ENCODE peak calls at places on chromosomes 7 and 10, in four cellular contexts. P is CD8-positive, alpha-beta T cell; E is endodermal cell; R is uterus. U is an unnamed sample.

GRCh38 chr10:21517983-21518628 is 7.4 kb downstream of the SKIDA1 start:
- DNase-seq in P (no peak), R (no peak), E (no peak), U (no peak)

GRCh38 chr7:108581655-108582491 is 12.2 kb downstream of the DNAJB9 start:
- DNase-seq in E (peak; percentile 56), P (no peak), R (no peak), U (no peak)

GRCh38 chr7:89607797-89608196 is 546.5 kb upstream of the STEAP1 start:
- DNase-seq in E (no peak), P (peak; percentile 39), R (no peak), U (peak; percentile 6)

GRCh38 chr10:1132584-1132983 is 76.4 kb downstream of the WDR37 start:
- DNase-seq in R (no peak), P (no peak), E (no peak), U (no peak)

GRCh38 chr10:30185916-30186315 is 126.5 kb upstream of the JCAD start:
- DNase-seq in R (no peak), P (no peak), E (no peak), U (no peak)

GRCh38 chr7:96014617-96015016 is 242.3 kb downstream of the DYNC1I1 start:
- DNase-seq in P (no peak), R (no peak), E (no peak), U (no peak)

GRCh38 chr10:73248259-73248724 is 1.2 kb upstream of the DNAJC9 start:
- DNase-seq in E (no peak), P (no peak), R (no peak), U (no peak)

GRCh38 chr7:55912748-55913158 is 25.5 kb downstream of the ZNF713 start:
- DNase-seq in P (no peak), R (no peak), E (no peak), U (no peak)

GRCh38 chr7:158067219-158067930 is 520.2 kb downstream of the PTPRN2 start:
- DNase-seq in E (no peak), P (no peak), R (no peak), U (no peak)

GRCh38 chr7:150335101-150335773 is 6.2 kb downstream of the RARRES2 start:
- DNase-seq in E (peak; percentile 75), R (peak; percentile 50), P (no peak), U (peak; percentile 37)

GRCh38 chr10:64863836-64864235 is 1342.6 kb downstream of the REEP3 start:
- DNase-seq in P (no peak), R (no peak), E (no peak), U (no peak)

GRCh38 chr7:116441534-116441933 is 58.0 kb upstream of the CAV2 start:
- DNase-seq in R (no peak), E (no peak), P (no peak), U (no peak)

GRCh38 chr7:123209786-123210185 is 10.0 kb upstream of the SLC13A1 start:
- DNase-seq in R (no peak), P (no peak), E (no peak), U (no peak)

GRCh38 chr10:50224330-50224952 is 26.9 kb downstream of the ASAH2 start:
- DNase-seq in P (no peak), E (peak; percentile 69), R (no peak), U (peak; percentile 50)

GRCh38 chr10:64067009-64067606 is 545.9 kb downstream of the REEP3 start:
- DNase-seq in P (no peak), R (no peak), E (no peak), U (no peak)

GRCh38 chr7:55152490-55152889 is 133.7 kb downstream of the EGFR start:
- DNase-seq in E (no peak), P (no peak), R (no peak), U (no peak)

GRCh38 chr7:136869006-136869961 is 832 bp downstream of the CHRM2 start:
- DNase-seq in R (no peak), P (no peak), E (peak; percentile 79), U (no peak)

GRCh38 chr10:89837173-89838001 is 136.0 kb downstream of the KIF20B start:
- DNase-seq in E (no peak), P (peak; percentile 33), R (peak; percentile 14), U (no peak)

GRCh38 chr10:100882681-100883321 is 30.0 kb upstream of the SLF2 start:
- DNase-seq in P (no peak), E (peak; percentile 30), R (peak; percentile 52), U (peak; percentile 57)

GRCh38 chr7:103712991-103713778 is 267.2 kb upstream of the SLC26A5 start:
- DNase-seq in P (no peak), R (no peak), E (no peak), U (no peak)

GRCh38 chr7:3712841-3713240 is 411.8 kb downstream of the SDK1 start:
- DNase-seq in R (no peak), P (no peak), E (peak; percentile 49), U (no peak)

GRCh38 chr7:140159487-140159886 is 17.3 kb downstream of the KDM7A start:
- DNase-seq in E (no peak), R (no peak), P (no peak), U (no peak)

GRCh38 chr7:126790763-126791162 is 462.0 kb downstream of the GRM8 start:
- DNase-seq in R (no peak), E (no peak), P (no peak), U (no peak)

GRCh38 chr7:54705436-54705835 is 53.6 kb downstream of the SEC61G start:
- DNase-seq in E (no peak), R (no peak), P (no peak), U (peak; percentile 70)

GRCh38 chr10:71509444-71509843 is 112.7 kb downstream of the CDH23 start:
- DNase-seq in P (no peak), E (no peak), R (no peak), U (no peak)

GRCh38 chr10:112649492-112650152 is 202.6 kb downstream of the VTI1A start:
- DNase-seq in P (no peak), R (no peak), E (no peak), U (no peak)

GRCh38 chr10:93757136-93757535 is 600 bp upstream of the LGI1 start:
- DNase-seq in R (no peak), E (peak; percentile 76), P (no peak), U (no peak)

GRCh38 chr7:20786779-20787651 is at the start of gene SP8:
- DNase-seq in R (no peak), E (peak; percentile 92), P (peak; percentile 16), U (peak; percentile 78)

GRCh38 chr10:1379601-1380000 is 323.4 kb downstream of the WDR37 start:
- DNase-seq in P (no peak), E (peak; percentile 89), R (no peak), U (no peak)

GRCh38 chr7:87797395-87797794 is 78.8 kb downstream of the SLC25A40 start:
- DNase-seq in R (no peak), P (no peak), E (no peak), U (no peak)

GRCh38 chr7:141351175-141351574 is 200.0 kb upstream of the AGK start:
- DNase-seq in R (no peak), E (no peak), P (no peak), U (no peak)

DNA sequence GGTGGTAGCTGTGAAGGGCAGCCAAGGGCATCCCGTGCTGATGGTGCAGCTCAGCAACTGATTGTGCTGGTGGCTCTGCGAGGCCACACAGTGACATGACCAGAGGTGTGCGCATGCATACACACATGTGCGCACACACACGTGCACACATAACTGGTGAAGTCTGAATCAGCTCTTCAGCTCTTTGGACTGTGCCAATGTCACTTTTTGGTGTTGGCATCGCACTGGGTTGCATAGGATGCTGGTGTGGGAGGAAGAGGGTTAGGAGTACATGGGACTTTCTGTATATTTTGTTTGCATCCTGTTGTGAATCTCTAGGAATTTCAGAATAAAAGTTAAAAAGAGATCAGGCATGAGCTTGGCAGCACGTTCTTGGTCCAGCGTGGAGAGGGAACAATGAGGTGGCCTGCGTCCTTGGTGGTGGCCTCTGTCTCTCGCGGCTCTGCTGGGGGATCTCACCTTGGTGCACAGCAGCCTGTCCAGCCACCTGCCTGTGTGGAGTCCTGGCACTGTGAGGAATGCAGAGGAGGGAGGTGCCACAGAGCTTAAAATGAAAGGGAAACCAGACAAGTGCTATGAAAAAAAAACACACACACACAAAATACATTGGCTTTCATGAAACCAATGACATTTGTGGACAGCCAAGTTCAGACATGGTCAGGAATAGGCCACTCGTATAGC is 124.0 kb downstream of the TRRAP start:
- DNase-seq in E (no peak), P (no peak), R (no peak), U (no peak)
- H3K36me3 ChIP-seq in E (peaks cover 81% of the 10 kb centered on the region), P (peaks cover 48% of the 10 kb centered on the region), R (no peaks in the 10 kb centered on the region), U (peaks cover 4% of the 10 kb centered on the region)

GRCh38 chr10:99234739-99235468 is 748 bp downstream of the HPSE2 start:
- DNase-seq in P (no peak), E (peak; percentile 44), R (no peak), U (no peak)

GRCh38 chr10:99235469-99235871 is at the start of gene HPSE2:
- DNase-seq in P (no peak), R (no peak), E (peak; percentile 71), U (no peak)

GRCh38 chr10:99234067-99234738 is 1.4 kb downstream of the HPSE2 start:
- DNase-seq in E (peak; percentile 84), R (peak; percentile 37), P (no peak), U (peak; percentile 42)

GRCh38 chr10:99236627-99237309 is 1.1 kb upstream of the HPSE2 start:
- DNase-seq in R (no peak), P (no peak), E (peak; percentile 75), U (no peak)

DNA sequence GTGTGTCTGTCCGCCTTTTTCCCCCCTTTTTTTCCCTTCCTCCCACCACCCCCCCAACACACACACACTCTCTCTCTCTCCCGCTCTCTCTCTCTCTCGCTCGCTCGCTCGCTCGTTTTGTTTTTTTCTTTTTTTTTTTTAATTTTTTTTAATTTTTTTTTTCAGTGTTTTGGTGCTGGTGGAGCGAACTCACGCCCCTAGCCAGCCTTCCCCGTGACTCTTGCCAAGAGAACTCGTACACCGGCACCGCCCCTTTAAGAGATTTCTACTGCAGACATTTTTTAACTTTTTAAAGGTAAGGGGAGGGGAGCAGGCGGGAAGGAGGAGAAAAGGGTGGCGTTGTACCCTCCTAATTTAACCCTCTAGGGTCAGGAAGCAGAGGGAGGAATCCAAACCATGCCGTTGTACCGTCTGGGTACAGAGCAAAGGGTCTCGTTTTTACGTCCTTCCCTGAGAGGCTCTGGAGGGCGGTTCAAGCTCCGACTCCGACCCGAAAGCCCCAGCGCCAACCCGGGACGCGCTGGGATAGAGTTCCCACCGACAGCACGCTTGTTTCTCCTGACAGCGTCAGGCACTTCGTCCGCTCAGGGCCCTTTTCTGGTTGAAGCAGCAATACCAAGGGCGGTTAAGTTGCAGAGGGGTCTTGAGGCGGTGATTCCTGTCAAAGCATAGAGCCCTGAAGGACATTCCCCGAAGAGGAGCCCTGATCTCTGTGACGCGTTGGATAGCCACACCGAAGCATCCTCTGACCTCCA is 397 bp upstream of the HPSE2 start:
- DNase-seq in E (peak; percentile 83), R (peak; percentile 24), P (no peak), U (no peak)
- H3K4me3 ChIP-seq in E (peak overlapping the region; percentile 83), R (peak overlapping the region; percentile 40), P (no peak overlapping the region), U (no peak overlapping the region)

DNA sequence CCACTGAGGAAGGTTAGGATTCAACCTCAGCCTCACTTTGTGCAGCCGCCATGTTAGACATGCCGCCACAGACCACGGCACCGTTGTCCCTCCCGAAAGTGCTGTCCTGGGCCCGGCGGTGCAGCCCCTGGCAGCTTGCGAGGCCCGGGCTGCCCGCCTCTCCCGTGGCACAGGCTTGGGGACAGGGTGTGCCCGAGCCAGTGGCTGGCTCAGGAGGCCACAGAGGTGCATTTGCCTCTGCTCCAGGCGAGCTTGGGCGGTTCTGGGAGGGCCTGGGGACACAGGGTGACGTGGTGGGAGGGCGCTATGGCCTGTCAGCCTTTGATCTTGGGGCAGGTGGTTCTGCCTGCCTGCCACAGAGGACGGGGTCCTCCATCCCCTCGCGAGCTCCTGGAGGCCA is 41.1 kb downstream of the NKX6-2 start:
- DNase-seq in R (no peak), E (no peak), P (no peak), U (no peak)
- H3K36me3 ChIP-seq in R (no peaks in the 10 kb centered on the region), E (no peaks in the 10 kb centered on the region), P (no peaks in the 10 kb centered on the region), U (no peaks in the 10 kb centered on the region)

DNA sequence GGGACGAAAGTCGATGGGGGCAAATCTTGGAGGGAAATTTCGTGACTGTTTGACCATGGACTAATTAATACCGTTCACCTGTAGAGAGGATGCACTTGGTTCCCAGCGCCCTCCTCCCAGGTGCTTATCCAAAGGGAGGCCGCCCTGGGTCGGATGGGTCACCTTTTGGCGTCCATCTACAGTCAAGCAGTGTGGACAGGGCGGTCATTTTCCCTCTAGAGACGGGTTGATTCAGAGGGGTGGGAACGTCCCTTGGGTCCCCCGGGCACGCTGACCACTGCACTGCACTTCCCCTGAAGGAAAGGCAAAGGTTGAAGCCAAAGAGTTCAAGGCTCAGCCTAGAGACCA is 2.0 kb downstream of the PRR15 start:
- DNase-seq in P (no peak), E (peak; percentile 53), R (no peak), U (no peak)
- H3K4me3 ChIP-seq in P (no peak overlapping the region), E (peak overlapping the region; percentile 87), R (peak overlapping the region; percentile 51), U (no peak overlapping the region)